ENCODE peak calls at places on chromosome 10, in four cellular contexts. K is esophagus squamous epithelium, Z is PC-3, X is testis. P is an unnamed sample. For H3K9me3, the result is how much of the 10 kb centered on the place peaks cover.

GRCh38 chr10:108901766-108902365 is 1021.4 kb downstream of the XPNPEP1 start:
- DNase-seq in X (peak), Z (no peak), K (no peak), P (no peak)

GRCh38 chr10:119370046-119370770 is 162.8 kb downstream of the GRK5 start:
- DNase-seq in Z (peak), K (no peak), X (no peak), P (no peak)

GRCh38 chr10:46550795-46551700 is 5.4 kb downstream of the GPRIN2 start:
- DNase-seq in Z (no peak), X (peak), K (no peak), P (no peak)

GRCh38 chr10:94047302-94047701 is 53.6 kb downstream of the PLCE1 start:
- DNase-seq in Z (no peak), K (no peak), X (no peak), P (no peak)

GRCh38 chr10:33311640-33312039 is 22.8 kb downstream of the NRP1 start:
- DNase-seq in Z (no peak), X (no peak), K (no peak), P (no peak)

GRCh38 chr10:103618575-103619423 is 125.3 kb downstream of the NEURL1 start:
- DNase-seq in Z (no peak), K (no peak), X (peak), P (peak)

GRCh38 chr10:69657417-69657816 is 27.4 kb downstream of the FAM241B start:
- DNase-seq in K (no peak), Z (peak), X (no peak), P (no peak)

GRCh38 chr10:121541450-121541849 is 56.8 kb downstream of the FGFR2 start:
- DNase-seq in X (no peak), K (no peak), Z (no peak), P (no peak)

GRCh38 chr10:62648941-62649340 is 155.6 kb upstream of the ADO start:
- DNase-seq in X (no peak), Z (no peak), K (no peak), P (no peak)

GRCh38 chr10:51204691-51205090 is 130.4 kb downstream of the PRKG1 start:
- DNase-seq in X (no peak), K (no peak), Z (no peak), P (no peak)

GRCh38 chr10:79060641-79061255 is 8.0 kb upstream of the ZMIZ1 start:
- DNase-seq in Z (no peak), X (no peak), K (no peak), P (no peak)

GRCh38 chr10:133520193-133520738 is 6.9 kb upstream of the CYP2E1 start:
- DNase-seq in K (peak), Z (peak), X (peak), P (peak)

GRCh38 chr10:71712572-71713134 is 6.9 kb downstream of the C10orf105 start:
- DNase-seq in X (no peak), Z (no peak), K (no peak), P (no peak)

DNA sequence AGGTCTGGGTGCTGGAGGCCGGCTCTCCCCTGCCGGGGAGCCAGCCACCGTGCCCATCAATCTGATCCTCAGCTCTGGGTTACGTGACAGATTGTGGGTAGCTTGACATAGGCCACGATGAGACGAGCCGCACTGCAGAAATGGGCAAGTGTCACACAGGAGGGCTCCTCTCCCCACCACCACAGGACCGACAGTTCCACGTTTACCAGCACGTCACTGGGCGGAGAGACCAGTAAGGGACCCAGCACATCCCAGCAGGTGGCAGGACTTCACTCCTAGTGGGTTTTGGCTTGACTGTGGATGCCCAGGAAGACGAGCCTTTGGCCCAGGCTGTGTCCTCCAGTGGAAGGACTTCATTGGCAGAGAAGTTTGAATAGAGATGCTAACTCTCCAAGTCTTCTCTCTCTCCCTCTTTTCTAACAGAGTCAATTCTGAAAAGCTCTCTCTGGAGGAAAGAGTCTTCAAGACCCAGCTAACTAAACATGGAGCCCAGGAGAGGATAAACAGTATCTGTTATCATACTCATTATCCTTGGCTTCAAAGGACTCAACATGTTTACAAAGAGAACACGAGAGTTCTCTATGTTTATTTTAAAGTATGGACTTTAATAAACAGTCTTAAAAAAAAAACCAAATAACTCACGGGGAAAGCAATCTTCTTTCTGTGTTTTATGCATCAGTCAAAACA is 129.3 kb upstream of the JCAD start:
- DNase-seq in K (no peak), X (no peak), Z (no peak), P (no peak)
- H3K9me3 ChIP-seq in K (under half), X (under half), Z (under half), P (under half)

GRCh38 chr10:77533156-77533886 is 104.3 kb downstream of the KCNMA1 start:
- DNase-seq in Z (peak), X (no peak), K (no peak), P (no peak)

GRCh38 chr10:77530011-77530410 is 107.6 kb downstream of the KCNMA1 start:
- DNase-seq in Z (peak), X (no peak), K (no peak), P (no peak)

GRCh38 chr10:77532068-77532467 is 105.5 kb downstream of the KCNMA1 start:
- DNase-seq in X (no peak), Z (no peak), K (no peak), P (peak)

GRCh38 chr10:77533887-77534278 is 103.7 kb downstream of the KCNMA1 start:
- DNase-seq in K (no peak), Z (peak), X (no peak), P (peak)

DNA sequence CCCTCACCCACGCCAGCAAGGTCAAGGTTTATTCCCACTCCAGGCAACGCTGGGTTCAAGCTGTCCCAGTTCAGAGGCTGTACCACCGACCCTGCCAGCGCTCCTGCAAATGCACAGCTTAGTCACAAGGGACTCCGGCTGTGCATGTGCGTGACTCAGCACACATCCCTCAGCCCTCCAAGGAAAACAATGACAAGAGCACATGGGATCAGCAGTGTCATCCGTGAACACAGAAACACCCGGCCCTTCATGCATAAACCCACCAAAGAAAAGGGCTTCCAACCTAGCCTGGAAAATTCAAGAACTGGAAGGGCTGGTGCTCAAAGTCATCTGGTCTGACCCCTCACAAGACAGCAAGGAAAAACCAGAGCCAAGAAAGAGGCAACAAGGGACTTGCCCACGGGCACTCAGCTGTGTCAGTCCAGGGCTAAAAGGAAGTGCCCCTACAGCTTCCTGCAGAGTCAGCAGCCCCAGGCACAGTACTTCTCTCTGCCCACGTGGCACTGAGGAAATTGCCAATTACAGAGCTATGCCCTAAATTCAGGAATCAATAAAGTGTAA is 106.1 kb downstream of the KCNMA1 start:
- DNase-seq in Z (peak), X (no peak), K (no peak), P (peak)
- H3K4me3 ChIP-seq in Z (peak), X (no peak), K (no peak), P (peak)

GRCh38 chr10:131117416-131118212 is 193.9 kb downstream of the TCERG1L start:
- DNase-seq in X (no peak), Z (no peak), K (no peak), P (no peak)
- H3K9me3 ChIP-seq in X (under half), Z (under half), K (under half), P (under half)

GRCh38 chr10:26621889-26622681 is 75.4 kb upstream of the PDSS1 start:
- DNase-seq in Z (peak), X (peak), K (peak), P (peak)
- H3K4me3 ChIP-seq in Z (peak), X (peak), K (peak), P (peak)

GRCh38 chr10:55183993-55184392 is 383.0 kb upstream of the PCDH15 start:
- DNase-seq in K (no peak), X (no peak), Z (peak), P (no peak)

GRCh38 chr10:55174419-55174818 is 373.4 kb upstream of the PCDH15 start:
- DNase-seq in X (no peak), K (no peak), Z (peak), P (no peak)

DNA sequence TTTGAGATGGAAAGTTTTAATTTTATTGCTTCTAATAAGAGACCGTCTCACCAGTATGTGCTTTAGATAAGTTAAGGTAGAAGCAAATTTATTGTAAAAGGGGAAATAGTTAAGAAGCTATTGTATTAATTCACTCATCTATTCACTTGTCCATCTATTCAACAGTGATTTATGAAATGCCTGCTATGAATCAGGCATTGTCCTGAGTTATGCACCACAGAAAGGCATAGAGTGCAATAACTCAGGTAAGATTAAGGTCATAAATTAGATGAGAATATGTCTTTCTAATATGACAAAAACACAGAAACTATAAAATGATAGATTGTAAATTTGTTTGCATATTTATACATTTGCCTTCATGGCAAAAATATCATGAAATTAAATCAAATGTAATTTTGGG is 379.3 kb upstream of the PCDH15 start:
- DNase-seq in X (no peak), Z (no peak), K (no peak), P (no peak)
- H3K9me3 ChIP-seq in X (under half), Z (under half), K (under half), P (under half)

DNA sequence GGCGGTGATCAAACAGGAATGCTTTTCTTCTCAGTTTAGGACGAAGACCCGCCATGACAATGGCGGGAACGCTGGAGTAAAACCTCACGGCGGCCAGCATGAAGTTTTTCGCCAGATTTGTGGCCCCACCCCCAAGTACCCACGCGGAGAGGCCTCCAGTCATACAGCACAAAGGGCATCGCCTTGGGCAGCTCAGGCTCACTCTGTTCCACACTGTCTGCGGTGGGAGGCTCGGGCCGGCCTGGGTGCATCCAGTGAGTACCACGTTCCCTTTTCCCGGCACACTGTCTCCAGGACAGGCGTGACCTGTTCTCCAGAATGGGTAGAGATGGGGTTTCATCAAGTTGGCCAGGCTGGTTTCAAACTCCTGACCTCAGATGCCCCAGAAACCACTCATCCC is 27.3 kb downstream of the ASB13 start:
- DNase-seq in X (no peak), Z (no peak), K (no peak), P (no peak)
- H3K4me3 ChIP-seq in X (no peak), Z (no peak), K (no peak), P (no peak)